ENCODE peak calls at places on chromosomes 5 and 9, in ten cellular contexts. V, L, H, F, W, C, J, I, E and B are unnamed samples. For H3K9me3, the result is how much of the 10 kb centered on the place peaks cover.

GRCh38 chr5:124398471-124398870 is 348.0 kb downstream of the ZNF608 start:
- DNase-seq in V (no peak), C (no peak), H (no peak), W (no peak), L (no peak), I (no peak), J (no peak), F (peak), E (no peak), B (peak)

GRCh38 chr5:41410307-41410706 is 100.1 kb downstream of the PLCXD3 start:
- DNase-seq in L (no peak), F (no peak), C (no peak), H (no peak), I (no peak), V (no peak), E (no peak), J (no peak), W (no peak), B (no peak)

GRCh38 chr5:123813937-123814624 is 302.1 kb downstream of the CSNK1G3 start:
- DNase-seq in V (no peak), F (peak), C (no peak), W (no peak), L (peak), J (peak), I (no peak), H (peak), E (peak), B (peak)

GRCh38 chr9:95874989-95875304 is 544 bp upstream of the ERCC6L2 start:
- DNase-seq in J (no peak), C (no peak), E (peak), L (peak), I (peak), W (peak), V (peak), H (no peak), F (no peak), B (no peak)

GRCh38 chr5:37575541-37576489 is 196.7 kb downstream of the WDR70 start:
- DNase-seq in W (peak), V (no peak), I (no peak), J (no peak), L (no peak), H (no peak), E (peak), F (no peak), C (no peak), B (no peak)

GRCh38 chr9:100108572-100108971 is 9.5 kb downstream of the INVS start:
- DNase-seq in V (no peak), L (no peak), F (no peak), H (peak), E (no peak), C (no peak), W (no peak), J (no peak), I (no peak), B (no peak)

GRCh38 chr5:132561601-132562000 is 4.8 kb downstream of the RAD50 start:
- DNase-seq in E (no peak), L (no peak), J (no peak), I (no peak), F (peak), C (no peak), H (no peak), V (no peak), W (no peak), B (no peak)

GRCh38 chr5:135546014-135546413 is 10.2 kb upstream of the NEUROG1 start:
- DNase-seq in L (no peak), C (no peak), J (no peak), F (no peak), V (no peak), H (no peak), I (no peak), W (no peak), E (no peak), B (no peak)

GRCh38 chr9:98375138-98375726 is 119.8 kb upstream of the TBC1D2 start:
- DNase-seq in V (peak), L (peak), E (peak), F (peak), C (no peak), W (peak), J (peak), I (no peak), H (peak), B (peak)

GRCh38 chr5:150512368-150512747 is 4.4 kb downstream of the NDST1 start:
- DNase-seq in F (no peak), H (no peak), J (no peak), E (no peak), C (no peak), W (no peak), V (peak), I (no peak), L (no peak), B (no peak)

GRCh38 chr9:90684776-90685175 is 42.2 kb upstream of the DIRAS2 start:
- DNase-seq in C (no peak), J (no peak), W (no peak), H (no peak), L (no peak), F (no peak), V (no peak), E (no peak), I (no peak), B (no peak)

GRCh38 chr5:92380069-92380770 is 997.1 kb upstream of the ARRDC3 start:
- DNase-seq in E (no peak), I (no peak), L (peak), H (peak), C (no peak), J (no peak), V (no peak), F (peak), W (no peak), B (peak)

GRCh38 chr9:89940625-89941024 is 335.8 kb downstream of the GADD45G start:
- DNase-seq in C (no peak), F (peak), E (peak), V (peak), I (no peak), L (peak), H (peak), W (no peak), J (no peak), B (peak)

GRCh38 chr9:72864327-72864726 is 88.5 kb downstream of the ALDH1A1 start:
- DNase-seq in E (peak), F (no peak), W (no peak), I (no peak), C (no peak), H (peak), J (no peak), L (no peak), V (no peak), B (no peak)

GRCh38 chr9:97705354-97705950 is 8.3 kb upstream of the XPA start:
- DNase-seq in F (no peak), V (no peak), C (no peak), E (no peak), L (peak), J (peak), I (peak), W (no peak), H (no peak), B (peak)

GRCh38 chr5:59592101-59592500 is 301.4 kb downstream of the PDE4D start:
- DNase-seq in C (no peak), J (no peak), I (peak), H (no peak), V (no peak), L (peak), F (peak), E (peak), W (no peak), B (peak)

GRCh38 chr9:503881-504852 is 289.5 kb downstream of the DOCK8 start:
- DNase-seq in V (peak), H (peak), E (peak), W (peak), J (peak), I (peak), L (peak), C (peak), F (peak), B (peak)

GRCh38 chr5:110361501-110361900 is 365.0 kb downstream of the TMEM232 start:
- DNase-seq in C (no peak), E (no peak), L (no peak), W (no peak), H (peak), V (no peak), F (no peak), I (no peak), J (peak), B (no peak)

GRCh38 chr9:70924380-70924779 is 197.0 kb downstream of the TRPM3 start:
- DNase-seq in J (no peak), I (no peak), V (no peak), F (peak), L (peak), W (no peak), E (no peak), C (no peak), H (no peak), B (peak)

GRCh38 chr5:31361234-31361633 is 167.7 kb downstream of the CDH6 start:
- DNase-seq in V (no peak), I (no peak), C (no peak), J (peak), L (peak), E (peak), F (peak), H (no peak), W (no peak), B (peak)

GRCh38 chr5:155019601-155020226 is 6.2 kb downstream of the KIF4B start:
- DNase-seq in E (no peak), L (no peak), F (no peak), H (no peak), W (no peak), I (no peak), C (no peak), V (no peak), J (no peak), B (no peak)

GRCh38 chr9:127178646-127179632 is 56.5 kb upstream of the ANGPTL2 start:
- DNase-seq in W (no peak), H (no peak), L (no peak), V (no peak), I (no peak), C (no peak), E (peak), F (no peak), J (no peak), B (peak)

GRCh38 chr9:93577940-93578682 is 1.7 kb downstream of the PHF2 start:
- DNase-seq in F (no peak), L (no peak), E (no peak), V (no peak), I (no peak), H (no peak), J (no peak), W (no peak), C (no peak), B (no peak)
- H3K4me3 ChIP-seq in F (peak), L (peak), E (peak), V (peak), I (peak), H (peak), J (peak), W (peak), C (peak), B (peak)

DNA sequence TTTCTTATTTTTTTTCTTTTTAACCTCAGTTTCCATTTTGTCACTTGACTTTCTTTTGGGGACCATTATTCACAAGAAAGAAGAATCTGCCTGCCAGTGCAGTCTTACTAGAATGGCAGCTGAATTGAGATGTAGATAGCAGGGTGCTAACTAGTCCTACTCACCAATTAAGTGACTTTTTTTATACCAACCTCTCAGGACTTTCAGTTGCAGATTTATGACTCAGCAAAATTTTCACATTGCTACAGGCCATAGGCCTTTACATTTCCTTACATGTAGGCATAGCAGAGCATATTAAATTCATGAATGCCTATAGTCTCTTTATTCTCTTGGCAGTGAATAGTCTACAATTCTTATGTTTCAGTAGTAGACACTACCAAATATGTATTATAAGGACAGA is 54.1 kb upstream of the FKTN start:
- DNase-seq in F (peak), V (no peak), H (peak), E (no peak), W (no peak), C (no peak), J (peak), L (peak), I (peak), B (peak)
- H3K4me2 ChIP-seq in F (no peak), V (peak), H (no peak), E (no peak), W (no peak), C (no peak), J (no peak), L (no peak), I (peak), B (no peak)

DNA sequence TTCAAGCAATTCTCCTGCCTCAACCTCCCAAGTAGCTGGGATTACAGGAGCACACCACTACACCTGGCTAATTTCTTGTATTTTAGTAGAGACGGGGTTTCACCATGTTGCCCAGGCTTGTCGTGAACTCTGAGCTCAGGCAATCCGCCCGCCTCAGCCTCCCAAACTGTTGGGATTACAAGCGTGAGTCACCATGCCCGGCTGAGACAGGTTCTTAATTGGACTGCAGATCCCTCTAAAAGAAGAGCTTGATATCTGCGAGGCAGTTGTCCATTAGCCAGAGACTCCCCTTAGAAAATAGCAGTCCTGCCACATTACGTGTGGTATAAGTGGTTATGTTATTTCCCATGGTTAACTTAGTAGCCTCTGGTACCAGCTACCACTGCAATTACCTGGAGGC is 46.6 kb upstream of the NPR3 start:
- DNase-seq in L (no peak), E (no peak), W (no peak), J (no peak), V (no peak), F (no peak), H (no peak), C (no peak), I (no peak), B (no peak)
- H3K9me3 ChIP-seq in L (under half), E (under half), W (under half), J (under half), V (under half), F (under half), H (half or more), C (under half), I (under half), B (under half)

GRCh38 chr5:1724822-1725602 is 74.6 kb downstream of the MRPL36 start:
- DNase-seq in C (no peak), L (no peak), W (peak), H (peak), V (no peak), F (no peak), E (no peak), I (no peak), J (no peak), B (peak)
- H3K4me3 ChIP-seq in C (no peak), L (no peak), W (no peak), H (peak), V (no peak), F (no peak), E (no peak), I (no peak), J (no peak), B (no peak)

DNA sequence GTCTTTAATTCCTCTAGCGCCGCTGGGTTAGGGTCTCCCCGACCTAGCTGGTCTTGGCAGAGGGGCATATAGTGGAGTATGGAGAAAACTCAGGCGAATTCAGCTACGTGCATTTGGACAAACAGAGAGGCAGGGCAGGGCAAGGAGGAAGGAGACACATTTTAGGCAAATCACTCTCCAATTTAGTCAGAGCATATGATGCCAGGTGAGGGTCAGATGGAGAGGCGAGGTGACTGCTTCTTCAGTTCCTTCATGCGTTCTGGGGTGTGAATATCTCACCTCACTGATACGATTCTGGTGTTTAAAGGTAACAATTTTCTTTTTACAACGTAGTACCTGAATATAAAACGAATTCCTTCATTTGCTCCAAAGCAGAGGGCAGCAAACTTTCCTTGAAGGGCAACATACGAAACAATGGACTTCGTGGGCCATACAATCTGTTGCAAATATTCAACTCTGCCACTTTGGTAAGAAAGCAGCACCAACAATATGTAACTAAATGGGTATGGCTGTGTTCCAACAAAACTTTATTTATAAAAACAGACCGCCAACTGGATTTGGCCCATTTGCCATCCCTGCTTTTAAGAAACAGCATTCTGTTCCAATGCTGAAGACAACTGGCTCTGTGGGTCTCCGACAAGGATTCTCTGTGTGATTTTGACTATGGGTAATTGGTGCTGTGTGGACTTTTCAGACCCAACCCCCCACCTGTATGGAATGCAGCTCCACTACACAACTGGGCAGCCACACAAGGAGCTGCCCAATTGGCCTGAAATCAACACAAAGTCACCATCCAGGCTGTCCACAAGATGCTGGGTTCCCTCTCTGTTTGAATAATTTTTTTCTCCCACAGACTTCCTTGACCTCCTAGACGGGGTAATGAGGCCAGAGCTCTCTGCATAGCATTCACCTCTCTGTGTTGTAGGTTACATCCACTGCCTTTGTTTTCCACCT is 53.8 kb downstream of the RAPGEF1 start:
- DNase-seq in H (no peak), F (no peak), E (no peak), I (no peak), V (no peak), W (no peak), J (no peak), C (no peak), L (no peak), B (no peak)
- H3K4me2 ChIP-seq in H (no peak), F (no peak), E (no peak), I (no peak), V (no peak), W (no peak), J (no peak), C (no peak), L (no peak), B (no peak)

DNA sequence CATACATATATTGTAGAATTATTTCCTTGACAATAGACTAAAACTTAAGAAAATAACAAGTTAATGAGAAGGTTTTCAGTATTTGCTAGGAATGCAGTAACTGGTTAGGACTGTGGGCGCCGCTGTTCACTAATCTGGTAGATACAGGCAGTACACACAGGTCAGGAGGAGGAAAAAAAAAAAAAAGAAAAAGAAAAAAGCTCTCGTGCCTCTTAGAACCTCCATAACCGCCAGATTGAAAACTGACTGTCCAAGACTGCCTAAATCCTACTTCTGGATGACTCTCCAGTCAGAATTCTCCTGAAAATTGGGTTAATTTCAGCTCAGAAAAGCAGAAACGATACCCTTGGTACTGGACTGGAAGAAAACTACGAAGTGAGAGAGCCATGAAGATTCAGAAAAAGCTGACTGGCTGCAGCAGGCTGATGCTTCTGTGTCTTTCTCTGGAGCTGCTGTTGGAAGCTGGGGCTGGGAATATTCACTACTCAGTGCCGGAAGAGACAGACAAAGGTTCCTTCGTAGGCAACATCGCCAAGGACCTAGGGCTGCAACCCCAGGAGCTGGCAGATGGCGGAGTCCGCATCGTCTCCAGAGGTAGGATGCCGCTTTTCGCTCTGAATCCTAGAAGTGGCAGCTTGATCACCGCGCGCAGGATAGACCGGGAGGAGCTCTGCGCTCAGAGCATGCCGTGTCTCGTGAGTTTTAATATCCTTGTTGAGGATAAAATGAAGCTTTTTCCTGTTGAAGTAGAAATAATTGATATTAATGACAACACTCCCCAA is at the start of gene PCDHGA1:
- DNase-seq in E (no peak), C (no peak), H (no peak), L (peak), V (peak), J (peak), I (peak), W (peak), F (peak), B (peak)
- H3K9me3 ChIP-seq in E (under half), C (under half), H (under half), L (under half), V (under half), J (under half), I (under half), W (under half), F (under half), B (under half)

GRCh38 chr5:100560860-100561259 is 25.7 kb downstream of the FAM174A start:
- DNase-seq in E (no peak), J (peak), W (no peak), L (no peak), F (peak), I (no peak), C (no peak), V (no peak), H (no peak), B (no peak)

GRCh38 chr5:100562821-100563220 is 27.6 kb downstream of the FAM174A start:
- DNase-seq in F (no peak), I (no peak), L (no peak), J (no peak), W (no peak), C (no peak), E (no peak), V (no peak), H (no peak), B (no peak)

GRCh38 chr5:100566382-100567141 is 31.4 kb downstream of the FAM174A start:
- DNase-seq in C (no peak), H (no peak), L (no peak), E (no peak), F (no peak), W (no peak), V (no peak), J (no peak), I (no peak), B (no peak)
- H3K4me3 ChIP-seq in C (no peak), H (no peak), L (no peak), E (no peak), F (no peak), W (no peak), V (no peak), J (no peak), I (no peak), B (no peak)

DNA sequence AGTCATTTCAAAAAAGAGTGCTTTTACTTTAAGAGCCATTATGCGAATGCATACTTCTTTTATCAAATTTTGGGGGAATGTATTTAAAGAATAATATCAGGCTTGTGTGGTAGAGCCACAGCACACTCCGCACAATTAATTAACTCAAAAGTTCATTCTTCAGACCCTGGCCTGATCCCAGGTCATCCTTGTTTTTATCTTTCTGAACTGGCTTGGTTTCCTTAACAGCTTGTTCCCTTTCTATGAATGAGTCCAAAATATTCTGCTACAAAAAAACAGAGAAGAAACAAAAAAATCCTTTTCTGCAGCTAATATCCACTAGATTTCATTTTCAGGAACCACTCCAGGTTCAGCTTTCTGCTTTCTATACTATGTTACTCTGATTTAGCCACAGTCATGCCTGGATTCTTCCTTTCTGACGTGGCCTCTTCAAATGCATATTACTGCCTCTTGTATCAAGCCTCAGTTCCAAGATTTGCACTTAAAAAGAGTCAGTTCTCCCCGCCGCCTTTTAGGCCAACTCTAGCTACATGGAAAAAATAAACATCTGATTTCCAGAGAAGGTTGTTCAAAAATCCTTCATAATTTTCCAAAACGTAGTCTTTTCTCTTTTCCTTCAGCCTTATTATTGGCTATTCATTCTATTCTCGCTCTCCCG is 45.5 kb upstream of the CDH9 start:
- DNase-seq in F (no peak), L (no peak), W (no peak), J (no peak), C (no peak), V (no peak), H (no peak), I (no peak), E (no peak), B (no peak)
- H3K4me2 ChIP-seq in F (no peak), L (no peak), W (no peak), J (no peak), C (no peak), V (no peak), H (no peak), I (no peak), E (no peak), B (no peak)